ENCODE peak calls at places on chromosome 7, in seven cellular contexts. A, R, G, W, U, K and B are unnamed samples.

GRCh38 chr7:37150856-37151255 is 297.8 kb downstream of the ELMO1 start:
- DNase-seq in A (no peak), R (no peak), G (no peak), W (no peak), U (no peak), K (no peak), B (no peak)

GRCh38 chr7:156929789-156930539 is 19.5 kb upstream of the NOM1 start:
- DNase-seq in A (no peak), R (no peak), G (no peak), W (no peak), U (no peak), K (peak; percentile 46), B (no peak)

GRCh38 chr7:90621130-90621891 is 25.2 kb downstream of the CDK14 start:
- DNase-seq in A (no peak), R (no peak), G (no peak), W (no peak), U (no peak), K (no peak), B (no peak)

GRCh38 chr7:43076189-43076605 is 36.2 kb upstream of the HECW1 start:
- DNase-seq in A (no peak), R (no peak), G (no peak), W (no peak), U (no peak), K (no peak), B (no peak)

GRCh38 chr7:82036146-82036886 is 266.5 kb upstream of the HGF start:
- DNase-seq in A (no peak), R (no peak), G (no peak), W (no peak), U (no peak), K (no peak), B (no peak)

GRCh38 chr7:158534598-158534997 is 53.0 kb downstream of the PTPRN2 start:
- DNase-seq in A (no peak), R (no peak), G (no peak), W (no peak), U (no peak), K (no peak), B (no peak)

GRCh38 chr7:24709051-24709450 is 48.2 kb downstream of the GSDME start:
- DNase-seq in A (no peak), R (no peak), G (no peak), W (no peak), U (no peak), K (no peak), B (no peak)

GRCh38 chr7:885893-886625 is 9.7 kb downstream of the GET4 start:
- DNase-seq in A (peak; percentile 30), R (no peak), G (no peak), W (peak; percentile 37), U (no peak), K (no peak), B (no peak)

GRCh38 chr7:103866919-103867318 is 122.5 kb downstream of the RELN start:
- DNase-seq in A (no peak), R (no peak), G (no peak), W (no peak), U (no peak), K (no peak), B (no peak)

GRCh38 chr7:37549542-37549941 is 100.9 kb upstream of the ELMO1 start:
- DNase-seq in A (no peak), R (no peak), G (no peak), W (no peak), U (no peak), K (no peak), B (no peak)

GRCh38 chr7:92691578-92691977 is 101.4 kb upstream of the FAM133B start:
- DNase-seq in A (no peak), R (no peak), G (no peak), W (no peak), U (no peak), K (peak; percentile 50), B (no peak)

GRCh38 chr7:140671966-140672365 is 779 bp upstream of the ADCK2 start:
- DNase-seq in A (no peak), R (no peak), G (peak; percentile 60), W (no peak), U (no peak), K (no peak), B (no peak)

GRCh38 chr7:134212576-134213546 is 85.7 kb downstream of the LRGUK start:
- DNase-seq in A (peak; percentile 25), R (no peak), G (peak; percentile 60), W (peak; percentile 66), U (peak; percentile 66), K (no peak), B (no peak)

GRCh38 chr7:36127075-36127740 is 25.8 kb upstream of the EEPD1 start:
- DNase-seq in A (no peak), R (no peak), G (peak; percentile 76), W (no peak), U (no peak), K (no peak), B (no peak)

GRCh38 chr7:66558660-66559465 is 69.8 kb upstream of the KCTD7 start:
- DNase-seq in A (peak; percentile 61), R (no peak), G (no peak), W (no peak), U (no peak), K (no peak), B (no peak)

GRCh38 chr7:130092598-130092997 is 22.3 kb downstream of the KLHDC10 start:
- DNase-seq in A (no peak), R (no peak), G (no peak), W (no peak), U (no peak), K (no peak), B (no peak)

GRCh38 chr7:130091999-130092398 is 21.7 kb downstream of the KLHDC10 start:
- DNase-seq in A (no peak), R (no peak), G (no peak), W (no peak), U (no peak), K (no peak), B (no peak)

GRCh38 chr7:130087364-130087763 is 17.0 kb downstream of the KLHDC10 start:
- DNase-seq in A (no peak), R (no peak), G (no peak), W (no peak), U (no peak), K (no peak), B (no peak)

GRCh38 chr7:130086938-130087337 is 16.6 kb downstream of the KLHDC10 start:
- DNase-seq in A (no peak), R (no peak), G (no peak), W (no peak), U (no peak), K (no peak), B (no peak)

GRCh38 chr7:130090745-130091532 is 20.6 kb downstream of the KLHDC10 start:
- DNase-seq in A (no peak), R (no peak), G (no peak), W (no peak), U (no peak), K (no peak), B (no peak)
- H3K27ac ChIP-seq in A (no peak overlapping the region), R (no peak overlapping the region), G (no peak overlapping the region), W (no peak overlapping the region), U (no peak overlapping the region), K (no peak overlapping the region), B (no peak overlapping the region)

GRCh38 chr7:80869821-80870751 is 48.8 kb downstream of the SEMA3C start:
- DNase-seq in A (no peak), R (no peak), G (no peak), W (no peak), U (no peak), K (no peak), B (no peak)

GRCh38 chr7:80869385-80869784 is 49.5 kb downstream of the SEMA3C start:
- DNase-seq in A (no peak), R (no peak), G (no peak), W (no peak), U (no peak), K (no peak), B (no peak)

GRCh38 chr7:80875537-80876120 is 43.2 kb downstream of the SEMA3C start:
- DNase-seq in A (no peak), R (no peak), G (no peak), W (no peak), U (no peak), K (no peak), B (no peak)

GRCh38 chr7:80870806-80871205 is 48.0 kb downstream of the SEMA3C start:
- DNase-seq in A (no peak), R (no peak), G (no peak), W (no peak), U (no peak), K (no peak), B (no peak)

DNA sequence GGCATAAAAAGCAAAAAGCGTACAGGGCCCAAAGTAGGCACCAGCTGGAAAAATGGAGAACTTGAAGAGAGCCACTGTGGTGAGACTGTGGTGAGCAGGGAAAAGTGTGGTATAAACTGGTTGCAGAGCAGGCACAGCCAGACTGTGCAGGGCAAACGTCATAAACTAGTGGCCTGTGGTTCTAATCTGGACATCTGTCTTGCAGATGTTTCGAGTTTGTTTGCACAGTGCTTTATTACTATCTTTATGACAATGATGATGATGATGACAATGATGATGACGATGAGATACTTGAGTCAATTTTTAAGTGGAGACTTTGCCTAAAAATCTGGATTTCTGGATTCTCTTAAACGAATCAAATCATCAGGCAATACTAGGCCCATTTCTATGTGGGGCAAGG is 45.7 kb downstream of the SEMA3C start:
- DNase-seq in A (no peak), R (no peak), G (no peak), W (no peak), U (no peak), K (no peak), B (no peak)
- H3K27ac ChIP-seq in A (no peak overlapping the region), R (no peak overlapping the region), G (no peak overlapping the region), W (no peak overlapping the region), U (no peak overlapping the region), K (no peak overlapping the region), B (no peak overlapping the region)

DNA sequence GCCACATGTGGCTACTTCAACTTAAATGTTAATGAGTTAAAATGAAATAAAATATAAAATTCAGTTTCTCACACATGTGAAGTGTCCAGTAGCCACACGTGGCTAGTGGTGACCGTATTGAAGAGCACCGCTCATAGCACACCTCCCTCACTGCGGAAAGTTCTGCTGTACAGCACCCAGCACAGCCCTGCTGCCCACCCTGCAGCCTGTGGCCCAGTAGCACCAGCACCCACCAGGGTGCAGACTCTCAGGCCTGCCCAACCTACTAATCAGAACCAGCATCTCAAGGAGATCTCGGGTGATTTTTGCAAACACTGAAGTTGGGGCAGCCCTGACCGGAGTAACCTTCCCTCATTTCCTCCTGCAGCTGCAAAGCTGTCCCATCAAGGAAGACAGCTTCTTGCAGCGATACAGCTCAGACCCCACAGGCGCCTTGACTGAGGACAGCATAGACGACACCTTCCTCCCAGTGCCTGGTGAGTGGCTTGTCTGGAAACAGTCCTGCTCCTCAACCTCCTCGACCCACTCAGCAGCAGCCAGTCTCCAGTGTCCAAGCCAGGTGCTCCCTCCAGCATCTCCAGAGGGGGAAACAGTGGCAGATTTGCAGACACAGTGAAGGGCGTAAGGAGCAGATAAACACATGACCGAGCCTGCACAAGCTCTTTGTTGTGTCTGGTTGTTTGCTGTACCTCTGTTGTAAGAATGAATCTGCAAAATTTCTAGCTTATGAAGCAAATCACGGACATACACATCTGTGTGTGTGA is 162.8 kb upstream of the LANCL2 start:
- DNase-seq in A (no peak), R (no peak), G (no peak), W (no peak), U (no peak), K (no peak), B (no peak)
- H3K27ac ChIP-seq in A (no peak overlapping the region), R (no peak overlapping the region), G (no peak overlapping the region), W (no peak overlapping the region), U (no peak overlapping the region), K (no peak overlapping the region), B (no peak overlapping the region)

DNA sequence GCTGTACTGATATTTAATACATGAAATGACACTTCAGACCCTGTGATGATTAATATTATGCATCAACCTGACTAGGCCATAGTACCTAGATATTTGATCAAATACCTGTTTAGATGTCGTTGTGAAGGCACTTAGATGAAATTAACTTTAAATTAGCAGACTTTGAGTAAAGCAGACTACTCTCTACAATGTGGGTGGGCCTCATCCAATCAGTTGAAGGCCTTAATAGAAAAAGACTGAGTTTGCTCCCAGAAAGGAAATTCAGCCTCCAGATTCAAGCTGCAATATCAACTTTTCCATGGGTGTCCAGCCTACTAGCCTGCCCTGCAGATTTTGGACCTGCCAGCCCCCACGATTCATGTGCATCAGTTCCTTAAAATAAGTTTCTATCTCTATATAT is 68.6 kb upstream of the TMEM168 start:
- DNase-seq in A (no peak), R (no peak), G (no peak), W (no peak), U (no peak), K (no peak), B (no peak)
- H3K27ac ChIP-seq in A (no peak overlapping the region), R (no peak overlapping the region), G (no peak overlapping the region), W (no peak overlapping the region), U (no peak overlapping the region), K (no peak overlapping the region), B (no peak overlapping the region)